ENCODE peak calls at places on chromosomes 6 and 20, in six cellular contexts. X, Z, U, T, J and R are unnamed samples.

GRCh38 chr20:61604494-61604893 is 352.4 kb downstream of the CDH4 start:
- DNase-seq in X (no peak), Z (no peak), U (no peak), T (no peak), J (no peak), R (no peak)

GRCh38 chr6:120627612-120628011 is 706.7 kb downstream of the TBC1D32 start:
- DNase-seq in X (no peak), Z (no peak), U (no peak), T (no peak), J (no peak), R (no peak)

GRCh38 chr6:166608819-166609218 is 18.2 kb downstream of the RPS6KA2 start:
- DNase-seq in X (no peak), Z (no peak), U (no peak), T (no peak), J (no peak), R (no peak)

GRCh38 chr6:146813554-146813953 is 214.8 kb downstream of the ADGB start:
- DNase-seq in X (no peak), Z (no peak), U (peak), T (no peak), J (peak), R (no peak)

GRCh38 chr6:170117111-170117972 is 173.5 kb downstream of the DLL1 start:
- DNase-seq in X (no peak), Z (no peak), U (no peak), T (no peak), J (no peak), R (no peak)

GRCh38 chr20:2108987-2109386 is 7.4 kb downstream of the STK35 start:
- DNase-seq in X (no peak), Z (no peak), U (peak), T (peak), J (peak), R (no peak)

GRCh38 chr6:105430685-105431084 is 27.8 kb upstream of the PREP start:
- DNase-seq in X (peak), Z (no peak), U (no peak), T (no peak), J (no peak), R (no peak)

GRCh38 chr6:110421749-110422443 is 6.5 kb upstream of the DDO start:
- DNase-seq in X (no peak), Z (no peak), U (no peak), T (no peak), J (no peak), R (no peak)

GRCh38 chr6:44002071-44002590 is 125.1 kb downstream of the MRPL14 start:
- DNase-seq in X (peak), Z (no peak), U (peak), T (no peak), J (no peak), R (no peak)

GRCh38 chr6:106316376-106316769 is 9.2 kb downstream of the ATG5 start:
- DNase-seq in X (no peak), Z (no peak), U (no peak), T (no peak), J (no peak), R (no peak)

GRCh38 chr20:25356294-25356933 is 34.2 kb downstream of the ABHD12 start:
- DNase-seq in X (no peak), Z (no peak), U (no peak), T (no peak), J (no peak), R (no peak)

GRCh38 chr6:151881231-151881630 is 73.7 kb downstream of the ESR1 start:
- DNase-seq in X (no peak), Z (no peak), U (no peak), T (no peak), J (no peak), R (no peak)

GRCh38 chr20:50567860-50568548 is 57.8 kb downstream of the PTPN1 start:
- DNase-seq in X (no peak), Z (no peak), U (no peak), T (no peak), J (no peak), R (no peak)

GRCh38 chr20:46984391-46984790 is 89.7 kb downstream of the EYA2 start:
- DNase-seq in X (no peak), Z (no peak), U (peak), T (no peak), J (peak), R (no peak)

GRCh38 chr6:117908246-117909107 is 1.4 kb downstream of the SLC35F1 start:
- DNase-seq in X (peak), Z (no peak), U (peak), T (no peak), J (no peak), R (no peak)

GRCh38 chr6:116352515-116353471 is 18.0 kb upstream of the DSE start:
- DNase-seq in X (no peak), Z (no peak), U (peak), T (peak), J (no peak), R (no peak)

GRCh38 chr6:24689964-24690363 is 23.1 kb downstream of the ACOT13 start:
- DNase-seq in X (no peak), Z (no peak), U (peak), T (no peak), J (no peak), R (no peak)

GRCh38 chr20:6613280-6613861 is 154.1 kb upstream of the BMP2 start:
- DNase-seq in X (peak), Z (no peak), U (no peak), T (no peak), J (peak), R (no peak)

GRCh38 chr6:170287371-170287876 is 3.5 kb downstream of the DLL1 start:
- DNase-seq in X (no peak), Z (no peak), U (no peak), T (no peak), J (no peak), R (no peak)

GRCh38 chr20:44720617-44720993 is 5.4 kb downstream of the CCN5 start:
- DNase-seq in X (peak), Z (no peak), U (peak), T (peak), J (peak), R (no peak)

GRCh38 chr6:21508753-21509152 is 84.8 kb upstream of the SOX4 start:
- DNase-seq in X (peak), Z (no peak), U (no peak), T (no peak), J (no peak), R (no peak)

GRCh38 chr6:137451926-137452325 is 42.3 kb downstream of the OLIG3 start:
- DNase-seq in X (no peak), Z (no peak), U (peak), T (no peak), J (peak), R (no peak)

GRCh38 chr6:141580988-141581387 is 551.7 kb upstream of the GJE1 start:
- DNase-seq in X (no peak), Z (no peak), U (peak), T (peak), J (peak), R (no peak)

GRCh38 chr6:81981812-81982211 is 229.3 kb upstream of the TENT5A start:
- DNase-seq in X (no peak), Z (no peak), U (peak), T (peak), J (peak), R (no peak)

GRCh38 chr6:143160008-143160407 is 99.3 kb downstream of the AIG1 start:
- DNase-seq in X (no peak), Z (no peak), U (no peak), T (no peak), J (no peak), R (no peak)